ENCODE peak calls at places on chromosomes 1 and 21, in ten cellular contexts. G is choroid plexus epithelial cell; O is HTR-8/SVneo; X is GM04504; R is AG09309; K is left ventricle myocardium superior; M is activated CD4-positive, alpha-beta T cell treated with anti-CD3 and anti-CD28 coated beads, Interleukin-2, amount 50 U/mL, for 48 hours; Y is activated T-cell treated with anti-CD3 and anti-CD28 coated beads for 4 hours; J is effector CD4-positive, alpha-beta T cell; U is Right ventricle myocardium superior. L is an unnamed sample.

GRCh38 chr1:64864018-64864945 is 102.1 kb downstream of the JAK1 start:
- DNase-seq in M (peak; percentile 20), O (no peak), X (no peak), K (peak; percentile 72), U (peak; percentile 84), R (no peak), J (peak; percentile 23), G (peak; percentile 47), Y (peak; percentile 17), L (peak; percentile 37)

GRCh38 chr1:31708324-31708723 is 4.5 kb upstream of the COL16A1 start:
- DNase-seq in G (peak; percentile 81), O (no peak), J (no peak), Y (no peak), R (no peak), M (no peak), K (no peak), X (no peak), U (no peak), L (no peak)

GRCh38 chr1:10514490-10515235 is 39.9 kb downstream of the PEX14 start:
- DNase-seq in M (no peak), O (no peak), Y (no peak), R (no peak), K (no peak), X (no peak), U (no peak), G (peak; percentile 49), J (no peak), L (peak; percentile 53)

GRCh38 chr21:45016491-45017375 is 57.6 kb upstream of the ADARB1 start:
- DNase-seq in X (no peak), G (no peak), K (peak; percentile 26), U (peak; percentile 37), R (no peak), M (no peak), J (no peak), Y (no peak), O (no peak), L (no peak)

GRCh38 chr1:55374801-55375616 is 159.8 kb upstream of the USP24 start:
- DNase-seq in X (no peak), R (no peak), M (no peak), Y (no peak), J (no peak), K (no peak), G (no peak), U (no peak), O (no peak), L (no peak)

GRCh38 chr1:15703562-15703961 is 19.4 kb downstream of the PLEKHM2 start:
- DNase-seq in G (peak; percentile 80), X (peak; percentile 85), K (peak; percentile 81), U (peak; percentile 81), M (no peak), R (peak; percentile 78), Y (no peak), J (no peak), O (peak; percentile 71), L (peak; percentile 93)

GRCh38 chr1:159884296-159884695 is 15.7 kb downstream of the CFAP45 start:
- DNase-seq in X (no peak), O (no peak), J (no peak), G (no peak), R (no peak), M (no peak), U (no peak), Y (no peak), K (no peak), L (no peak)

GRCh38 chr1:184882649-184883303 is 91.5 kb downstream of the NIBAN1 start:
- DNase-seq in O (no peak), Y (no peak), G (no peak), J (no peak), R (no peak), U (no peak), X (no peak), K (peak; percentile 38), M (peak; percentile 27), L (peak; percentile 51)

GRCh38 chr1:53621144-53621543 is 117.8 kb downstream of the GLIS1 start:
- DNase-seq in X (no peak), Y (no peak), M (no peak), O (no peak), K (no peak), U (no peak), J (no peak), G (no peak), R (no peak), L (no peak)

GRCh38 chr1:154469844-154470417 is 32.1 kb upstream of the TDRD10 start:
- DNase-seq in K (no peak), U (no peak), M (no peak), Y (no peak), O (no peak), X (no peak), J (no peak), R (no peak), G (no peak), L (no peak)

GRCh38 chr21:45386336-45386727 is 18.6 kb upstream of the COL18A1 start:
- DNase-seq in K (peak; percentile 23), J (no peak), O (no peak), X (no peak), U (peak; percentile 38), G (no peak), Y (no peak), R (no peak), M (no peak), L (no peak)

GRCh38 chr1:226664413-226665101 is 74.5 kb downstream of the ITPKB start:
- DNase-seq in J (no peak), R (peak; percentile 35), M (no peak), Y (no peak), U (peak; percentile 54), O (no peak), K (peak; percentile 57), X (peak; percentile 67), G (peak; percentile 80), L (peak; percentile 93)

GRCh38 chr1:243409284-243409683 is 153.4 kb downstream of the SDCCAG8 start:
- DNase-seq in X (no peak), R (no peak), Y (no peak), O (no peak), J (no peak), K (no peak), U (no peak), G (peak; percentile 53), M (no peak), L (peak; percentile 23)

GRCh38 chr1:155127105-155127671 is 488 bp upstream of the EFNA1 start:
- DNase-seq in M (no peak), X (no peak), R (no peak), K (peak; percentile 54), J (no peak), G (peak; percentile 67), O (no peak), U (peak; percentile 57), Y (no peak), L (peak; percentile 89)

GRCh38 chr1:119988316-119989067 is 81.0 kb downstream of the NOTCH2 start:
- DNase-seq in J (no peak), R (no peak), U (no peak), G (no peak), Y (no peak), M (no peak), X (no peak), K (no peak), O (no peak), L (peak; percentile 23)

GRCh38 chr1:84936116-84936810 is 43.3 kb upstream of the LPAR3 start:
- DNase-seq in Y (peak; percentile 34), X (peak; percentile 42), M (no peak), R (peak; percentile 39), G (peak; percentile 84), J (peak; percentile 15), K (no peak), O (peak; percentile 57), U (no peak), L (peak; percentile 83)

GRCh38 chr1:163436133-163436532 is 114.4 kb downstream of the NUF2 start:
- DNase-seq in G (no peak), O (no peak), J (no peak), K (no peak), R (no peak), U (no peak), M (no peak), Y (no peak), X (no peak), L (no peak)

GRCh38 chr1:41664861-41665640 is 180.6 kb upstream of the EDN2 start:
- DNase-seq in K (no peak), G (peak; percentile 71), O (peak; percentile 69), X (no peak), U (no peak), Y (no peak), M (no peak), J (no peak), R (peak; percentile 14), L (peak; percentile 85)

GRCh38 chr1:31723828-31724359 is 20.1 kb upstream of the COL16A1 start:
- DNase-seq in X (no peak), G (peak; percentile 74), O (peak; percentile 72), K (peak; percentile 79), M (peak; percentile 57), R (no peak), U (peak; percentile 77), J (peak; percentile 19), Y (no peak), L (peak; percentile 79)

GRCh38 chr21:43331962-43332458 is 94.9 kb downstream of the SIK1 start:
- DNase-seq in Y (no peak), M (no peak), U (no peak), X (no peak), O (no peak), K (peak; percentile 49), J (no peak), R (no peak), G (peak; percentile 97), L (peak; percentile 96)

GRCh38 chr1:170032531-170033295 is 41.8 kb downstream of the KIFAP3 start:
- DNase-seq in O (no peak), K (no peak), X (peak; percentile 42), M (no peak), J (no peak), U (no peak), Y (no peak), R (peak; percentile 39), G (peak; percentile 41), L (peak; percentile 23)

GRCh38 chr1:218430802-218431201 is 85.7 kb downstream of the TGFB2 start:
- DNase-seq in J (no peak), R (no peak), G (peak; percentile 44), O (no peak), Y (no peak), U (no peak), K (no peak), M (no peak), X (no peak), L (peak; percentile 84)

GRCh38 chr1:243477676-243478075 is 221.8 kb downstream of the SDCCAG8 start:
- DNase-seq in O (no peak), U (no peak), J (no peak), M (no peak), R (peak; percentile 4), K (no peak), X (no peak), Y (no peak), G (no peak), L (no peak)

GRCh38 chr1:229258031-229258850 is 12.7 kb upstream of the RAB4A start:
- DNase-seq in X (peak; percentile 33), Y (peak; percentile 58), R (peak; percentile 39), U (peak; percentile 37), J (peak; percentile 60), K (peak; percentile 37), G (peak; percentile 83), M (peak; percentile 56), O (peak; percentile 61), L (peak; percentile 82)

L was measured in fibroblast of pulmonary artery.